ENCODE peak calls at places on chromosomes 5 and 9, in five cellular contexts. G, I, T, X and Y are unnamed samples.
A peak's percentile ranks its signal among the peaks of the same experiment; 100 is the strongest.

GRCh38 chr9:108551030-108551964 is 304.5 kb downstream of the ACTL7B start:
- DNase-seq in I (no peak), T (no peak), G (no peak), X (no peak), Y (no peak)

GRCh38 chr9:77834898-77835505 is 186.9 kb upstream of the GNA14 start:
- DNase-seq in X (no peak), I (no peak), T (no peak), G (no peak), Y (no peak)

GRCh38 chr5:179609834-179610108 is 13.7 kb downstream of the HNRNPH1 start:
- DNase-seq in X (no peak), T (no peak), I (no peak), G (no peak), Y (no peak)

GRCh38 chr5:57650360-57651069 is 167.9 kb upstream of the ACTBL2 start:
- DNase-seq in I (peak; percentile 45), G (no peak), T (no peak), X (no peak), Y (peak; percentile 32)

GRCh38 chr9:27379311-27380236 is 82.6 kb upstream of the EQTN start:
- DNase-seq in T (no peak), G (no peak), I (no peak), X (no peak), Y (no peak)

GRCh38 chr9:105541838-105542237 is 16.1 kb upstream of the FKTN start:
- DNase-seq in I (no peak), X (no peak), G (no peak), T (no peak), Y (no peak)

GRCh38 chr9:88658311-88658822 is 123.4 kb downstream of the NXNL2 start:
- DNase-seq in T (no peak), X (peak; percentile 37), I (no peak), G (no peak), Y (no peak)

GRCh38 chr9:37336150-37336549 is 86.3 kb upstream of the GRHPR start:
- DNase-seq in I (no peak), T (no peak), X (no peak), G (no peak), Y (no peak)

GRCh38 chr9:37902804-37903580 is 935 bp downstream of the SLC25A51 start:
- DNase-seq in X (no peak), T (no peak), I (no peak), G (no peak), Y (no peak)

GRCh38 chr9:68473790-68474189 is 66.9 kb downstream of the TMEM252 start:
- DNase-seq in X (no peak), I (no peak), T (no peak), G (no peak), Y (no peak)

GRCh38 chr9:133768371-133768858 is 30.3 kb upstream of the SARDH start:
- DNase-seq in X (no peak), G (no peak), I (no peak), T (peak; percentile 32), Y (no peak)

GRCh38 chr5:83925952-83926351 is 205.3 kb upstream of the HAPLN1 start:
- DNase-seq in G (no peak), X (no peak), T (no peak), I (no peak), Y (peak; percentile 11)

GRCh38 chr5:15796557-15796956 is 296.6 kb downstream of the FBXL7 start:
- DNase-seq in T (no peak), X (no peak), I (no peak), G (no peak), Y (no peak)

GRCh38 chr9:33254211-33254610 is 10.3 kb downstream of the BAG1 start:
- DNase-seq in I (no peak), T (peak; percentile 37), G (no peak), X (no peak), Y (no peak)

GRCh38 chr9:38003946-38004808 is 64.8 kb downstream of the SHB start:
- DNase-seq in X (no peak), I (no peak), G (no peak), T (no peak), Y (no peak)

GRCh38 chr9:115292584-115293271 is 174.8 kb upstream of the TNC start:
- DNase-seq in I (no peak), T (no peak), G (no peak), X (no peak), Y (no peak)

GRCh38 chr9:78029601-78030552 is 1.7 kb downstream of the GNAQ start:
- DNase-seq in I (no peak), X (no peak), T (peak; percentile 69), G (peak; percentile 30), Y (peak; percentile 57)

GRCh38 chr5:172603425-172603824 is 37.6 kb upstream of the NEURL1B start:
- DNase-seq in I (no peak), T (no peak), G (no peak), X (no peak), Y (no peak)

GRCh38 chr9:93582115-93582514 is 5.7 kb downstream of the PHF2 start:
- DNase-seq in T (peak; percentile 33), G (no peak), X (no peak), I (peak; percentile 87), Y (no peak)

GRCh38 chr9:35617548-35617947 is 665 bp downstream of the CD72 start:
- DNase-seq in G (no peak), I (no peak), X (no peak), T (no peak), Y (no peak)

GRCh38 chr5:1764606-1764960 is 35.1 kb downstream of the MRPL36 start:
- DNase-seq in G (no peak), I (no peak), T (no peak), X (no peak), Y (no peak)

GRCh38 chr5:149962040-149962439 is 1.5 kb downstream of the SLC26A2 start:
- DNase-seq in T (no peak), G (no peak), I (peak; percentile 33), X (no peak), Y (peak; percentile 60)

GRCh38 chr9:131013771-131014676 is 5.0 kb downstream of the LAMC3 start:
- DNase-seq in T (no peak), I (no peak), X (no peak), G (no peak), Y (no peak)

GRCh38 chr9:6894135-6894534 is 136.4 kb downstream of the KDM4C start:
- DNase-seq in I (no peak), G (no peak), T (no peak), X (no peak), Y (no peak)

GRCh38 chr9:21871256-21871975 is 69.0 kb downstream of the MTAP start:
- DNase-seq in G (no peak), I (no peak), T (no peak), X (no peak), Y (no peak)

GRCh38 chr5:72885824-72886223 is 69.4 kb downstream of the TNPO1 start:
- DNase-seq in I (no peak), T (no peak), X (no peak), G (no peak), Y (no peak)

GRCh38 chr5:153813871-153814270 is 224.8 kb downstream of the FAM114A2 start:
- DNase-seq in G (no peak), I (no peak), X (no peak), T (no peak), Y (no peak)